ENCODE peak calls at places on chromosomes 3 and 15, in four cellular contexts. V is HepG2, A is K562, T is WTC11. R is an unnamed sample.

GRCh38 chr3:9180764-9181117 is 68.7 kb downstream of the SRGAP3 start:
- DNase-seq in V (no peak), A (no peak), T (no peak), R (no peak)

GRCh38 chr3:113275876-113276580 is 64.7 kb downstream of the BOC start:
- DNase-seq in A (no peak), T (no peak), V (peak), R (no peak)

GRCh38 chr3:158492685-158493084 is 78.3 kb upstream of the MLF1 start:
- DNase-seq in A (no peak), T (no peak), V (no peak), R (no peak)

GRCh38 chr3:10635446-10636076 is 130.2 kb upstream of the ATP2B2 start:
- DNase-seq in A (no peak), V (no peak), T (no peak), R (no peak)

GRCh38 chr3:43378066-43378935 is 92.0 kb downstream of the SNRK start:
- DNase-seq in A (peak), V (peak), T (peak), R (peak)

GRCh38 chr15:74180689-74181602 is 7.4 kb downstream of the ISLR start:
- DNase-seq in A (no peak), V (no peak), T (no peak), R (peak)

GRCh38 chr15:67839358-67839928 is 402 bp downstream of the RNU6-1 start:
- DNase-seq in A (peak), T (no peak), V (peak), R (peak)

GRCh38 chr3:1728510-1728909 is 370.2 kb upstream of the CNTN4 start:
- DNase-seq in A (no peak), V (no peak), T (no peak), R (no peak)

GRCh38 chr3:41966206-41966605 is 4.3 kb upstream of the ULK4 start:
- DNase-seq in T (no peak), V (no peak), A (no peak), R (no peak)

GRCh38 chr3:192449036-192449435 is 278.3 kb downstream of the FGF12 start:
- DNase-seq in V (no peak), A (no peak), T (no peak), R (no peak)

GRCh38 chr3:178568152-178568753 is 32.0 kb downstream of the KCNMB2 start:
- DNase-seq in A (no peak), T (no peak), V (no peak), R (no peak)

GRCh38 chr3:143973352-143974021 is 1.9 kb downstream of the DIPK2A start:
- DNase-seq in A (no peak), V (peak), T (no peak), R (no peak)

GRCh38 chr15:75815811-75816719 is 27.2 kb upstream of the UBE2Q2 start:
- DNase-seq in T (no peak), V (no peak), A (no peak), R (no peak)

GRCh38 chr3:74636981-74637380 is 22.5 kb upstream of the CNTN3 start:
- DNase-seq in T (no peak), A (no peak), V (no peak), R (no peak)

GRCh38 chr3:103247459-103247858 is 812.6 kb downstream of the ZPLD1 start:
- DNase-seq in A (no peak), V (no peak), T (no peak), R (no peak)

GRCh38 chr3:48402281-48402732 is 27.6 kb downstream of the PLXNB1 start:
- DNase-seq in T (no peak), V (no peak), A (peak), R (peak)

GRCh38 chr3:48402907-48403306 is 27.0 kb downstream of the PLXNB1 start:
- DNase-seq in A (no peak), T (no peak), V (no peak), R (no peak)

GRCh38 chr3:48398701-48399386 is 26.8 kb downstream of the FBXW12 start:
- DNase-seq in A (peak), V (no peak), T (no peak), R (peak)

GRCh38 chr3:48399387-48400172 is 27.6 kb downstream of the FBXW12 start:
- DNase-seq in A (no peak), V (no peak), T (no peak), R (peak)

GRCh38 chr3:48400824-48401433 is 28.9 kb downstream of the FBXW12 start:
- DNase-seq in V (peak), A (peak), T (peak), R (peak)
- TF ChIP-seq FOXJ3 in V (no peak), A (no peak), T (no peak), R (no peak)

DNA sequence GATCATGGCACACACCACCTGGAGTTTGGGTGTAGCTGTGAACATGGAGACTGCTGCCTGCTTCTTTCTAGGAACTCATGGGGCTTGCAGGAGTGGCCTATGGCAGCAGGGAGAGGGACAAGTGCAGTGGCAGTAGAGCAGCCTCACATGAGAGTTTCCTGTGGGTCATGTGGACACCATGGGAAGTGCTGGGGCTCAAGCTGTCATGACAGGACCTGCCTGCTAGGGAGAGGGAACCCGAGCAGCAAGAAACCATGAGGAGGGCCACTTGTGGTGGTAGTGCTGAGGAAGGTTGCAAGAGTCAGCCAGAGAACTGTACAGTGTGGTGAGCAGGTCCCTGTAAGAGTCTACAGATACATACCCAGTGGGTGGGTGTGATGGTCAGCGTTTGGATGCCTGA is 73.8 kb upstream of the MRPS22 start:
- DNase-seq in V (no peak), A (no peak), T (no peak), R (no peak)
- TF ChIP-seq FOXJ3 in V (no peak), A (no peak), T (no peak), R (no peak)

DNA sequence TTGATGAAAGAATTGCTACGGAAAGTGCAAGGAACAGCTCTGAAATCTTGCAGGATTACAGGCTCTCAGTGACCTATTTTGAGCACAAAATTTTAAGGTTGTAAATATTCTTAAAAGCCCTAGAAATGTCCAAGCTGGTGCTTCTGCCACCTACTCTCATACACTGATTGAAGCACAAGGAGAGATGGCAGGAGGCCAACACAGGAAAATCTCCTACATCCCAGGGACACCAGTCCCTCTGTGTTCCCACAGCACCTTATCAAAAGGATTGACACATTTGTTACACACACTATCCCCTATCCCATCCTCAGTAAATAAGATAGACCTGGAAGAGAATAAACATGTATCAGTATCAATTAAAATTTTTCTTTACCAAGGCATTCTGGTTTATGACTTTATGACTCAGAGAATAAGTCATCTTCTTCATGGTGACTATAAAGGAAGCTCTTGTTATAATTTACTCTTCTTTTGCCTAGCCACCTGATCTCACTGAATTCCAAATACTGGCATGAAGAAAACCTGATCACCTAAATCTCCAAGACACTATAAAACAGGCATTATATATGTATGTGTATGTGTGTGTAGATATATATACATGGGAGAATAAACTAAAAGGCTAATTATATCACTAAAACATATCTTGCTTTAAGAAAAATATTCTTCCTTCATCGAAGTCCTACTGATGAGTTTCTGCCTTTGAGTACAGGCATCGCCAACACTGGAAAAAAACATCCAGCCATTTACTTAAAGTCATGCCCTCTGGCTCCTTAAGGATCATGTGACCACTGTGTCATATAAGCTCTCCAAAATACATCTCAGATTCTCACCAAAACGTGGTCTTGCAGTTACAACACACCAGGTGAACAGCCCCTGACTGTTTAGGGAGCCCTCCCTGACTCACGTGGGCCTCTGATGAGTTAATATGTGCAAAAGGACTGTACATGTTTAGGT is 208.1 kb upstream of the NR2F2 start:
- DNase-seq in T (no peak), V (peak), A (no peak), R (no peak)
- TF ChIP-seq FOXJ3 in T (no peak), V (no peak), A (no peak), R (no peak)

DNA sequence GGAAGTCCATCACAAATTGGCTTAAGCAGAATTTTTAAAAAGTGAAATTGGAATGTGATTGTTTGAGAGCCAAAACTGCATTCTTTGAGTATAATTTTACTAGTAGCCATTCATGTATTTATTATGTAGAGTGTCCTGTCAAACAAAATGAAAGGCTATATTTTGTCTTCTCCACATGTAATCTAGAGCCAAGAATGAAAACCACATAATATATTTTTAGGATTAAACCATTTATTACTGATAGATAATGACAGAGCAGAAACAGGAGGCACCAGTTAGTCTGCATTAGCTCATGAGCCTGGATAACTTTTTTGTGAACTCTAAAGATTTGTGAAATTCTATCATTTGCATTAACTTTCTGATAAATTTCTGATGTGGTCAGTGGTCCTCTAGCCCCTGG is 130.2 kb downstream of the FILIP1L start:
- DNase-seq in A (no peak), V (no peak), T (no peak), R (no peak)
- TF ChIP-seq FOXJ3 in A (no peak), V (no peak), T (no peak), R (no peak)

DNA sequence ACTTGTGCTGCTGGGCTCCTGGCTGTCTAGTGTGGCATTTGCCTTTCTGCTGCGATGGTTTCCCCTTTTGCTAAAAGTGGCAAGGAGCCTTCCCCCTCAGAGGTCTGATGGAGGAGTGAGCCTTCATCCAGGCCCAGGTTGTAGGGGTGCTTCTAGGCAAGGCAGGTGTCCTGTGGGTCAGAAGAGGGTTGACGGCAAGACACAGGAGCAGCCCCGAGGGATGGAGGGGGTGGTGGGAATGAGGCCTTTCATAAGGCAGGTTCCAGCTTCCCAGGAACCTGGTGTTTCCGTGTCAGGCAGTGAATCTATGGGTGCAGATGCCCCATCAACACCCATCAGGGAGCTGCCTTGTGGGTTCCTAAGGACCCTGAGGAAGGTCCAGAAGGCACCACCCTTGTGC is 63.0 kb upstream of the TAMM41 start:
- DNase-seq in V (no peak), A (no peak), T (no peak), R (no peak)
- TF ChIP-seq FOXJ3 in V (no peak), A (no peak), T (no peak), R (no peak)

DNA sequence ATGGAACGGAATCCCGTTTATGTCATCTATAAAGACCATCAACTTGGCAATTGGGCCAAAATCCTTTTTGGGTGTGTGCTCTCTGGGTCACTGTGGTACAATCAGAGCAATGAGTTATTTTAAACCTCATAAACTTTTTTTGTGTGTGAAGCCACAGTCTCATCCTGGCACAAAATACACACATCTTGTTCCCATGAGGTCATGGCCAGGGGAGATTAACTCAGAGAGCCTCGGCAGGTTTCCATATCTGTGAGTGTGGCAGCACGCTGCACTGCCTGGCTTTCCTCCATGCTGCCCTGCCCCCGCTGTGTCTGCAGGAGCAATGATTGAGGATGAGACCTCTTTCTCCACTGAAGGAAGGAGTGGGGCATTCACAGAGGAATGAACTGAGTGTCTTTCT is 54.0 kb upstream of the DLG1 start:
- DNase-seq in V (no peak), T (no peak), A (no peak), R (peak)
- TF ChIP-seq FOXJ3 in V (no peak), T (no peak), A (no peak), R (no peak)

GRCh38 chr15:81014446-81015093 is 13.8 kb downstream of the TLNRD1 start:
- DNase-seq in V (no peak), A (no peak), T (no peak), R (no peak)
- TF ChIP-seq FOXJ3 in V (no peak), A (no peak), T (no peak), R (no peak)

DNA sequence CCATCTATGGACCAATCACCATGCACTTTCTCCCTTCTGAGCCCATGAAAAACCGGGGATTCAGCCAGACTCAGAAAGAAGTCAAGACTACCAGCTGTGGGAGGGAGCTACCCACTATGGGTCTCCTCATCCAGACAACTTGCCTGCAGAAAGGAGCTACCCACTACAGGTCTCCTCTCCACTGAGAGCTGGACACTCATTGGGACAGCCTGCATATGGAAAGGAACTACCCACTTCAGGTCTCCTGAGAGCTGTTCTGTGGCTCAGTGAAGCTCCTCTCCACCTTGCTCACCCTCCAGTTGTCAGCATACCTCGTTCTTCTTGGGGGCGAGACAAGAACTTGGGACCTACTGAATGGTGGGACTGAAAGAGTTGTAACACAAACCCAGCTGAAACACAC is 22.3 kb upstream of the ZBED2 start:
- DNase-seq in T (no peak), A (no peak), V (no peak), R (no peak)
- TF ChIP-seq FOXJ3 in T (no peak), A (no peak), V (no peak), R (no peak)

GRCh38 chr3:128775241-128775640 is 49.3 kb downstream of the RAB7A start:
- DNase-seq in T (no peak), V (no peak), A (no peak), R (no peak)
- TF ChIP-seq FOXJ3 in T (no peak), V (no peak), A (no peak), R (no peak)

R was measured in SK-N-SH.